ENCODE peak calls at places on chromosomes 12 and 14, in seven cellular contexts. S is HCT116; R is ovary; Y is GM23248; T is aorta; Q is lower lobe of right lung; L is CD8-positive, alpha-beta T cell. V is an unnamed sample. For H3K36me3 and H3K4me1, the result is how much of the 10 kb centered on the place peaks cover.

GRCh38 chr14:64910847-64911495 is 3.3 kb upstream of the CHURC1 start:
- DNase-seq in S (peak), R (no peak), Y (peak), T (no peak), Q (no peak), L (no peak), V (no peak)

GRCh38 chr12:34405286-34406227 is 383.3 kb downstream of the ALG10 start:
- DNase-seq in S (no peak), R (peak), Y (no peak), T (peak), Q (peak), L (no peak), V (peak)

GRCh38 chr12:113757223-113758002 is 208.7 kb downstream of the RBM19 start:
- DNase-seq in S (peak), R (no peak), Y (no peak), T (no peak), Q (no peak), L (no peak), V (no peak)

GRCh38 chr12:93773122-93773871 is 96.1 kb downstream of the CRADD start:
- DNase-seq in S (no peak), R (no peak), Y (peak), T (no peak), Q (no peak), L (no peak), V (no peak)

GRCh38 chr12:82430541-82431145 is 72.3 kb downstream of the METTL25 start:
- DNase-seq in S (no peak), R (no peak), Y (no peak), T (no peak), Q (no peak), L (no peak), V (no peak)

GRCh38 chr12:18430425-18431048 is 169.2 kb downstream of the PIK3C2G start:
- DNase-seq in S (peak), R (peak), Y (peak), T (no peak), Q (no peak), L (no peak), V (peak)

GRCh38 chr12:55876110-55876509 is 33.4 kb upstream of the MMP19 start:
- DNase-seq in S (no peak), R (no peak), Y (no peak), T (no peak), Q (no peak), L (no peak), V (no peak)

GRCh38 chr12:65968359-65968758 is 144.1 kb downstream of the HMGA2 start:
- DNase-seq in S (no peak), R (no peak), Y (no peak), T (no peak), Q (no peak), L (no peak), V (no peak)

GRCh38 chr12:32211769-32212156 is 105.1 kb downstream of the BICD1 start:
- DNase-seq in S (no peak), R (no peak), Y (no peak), T (no peak), Q (no peak), L (no peak), V (no peak)

GRCh38 chr12:84038241-84038640 is 874.4 kb downstream of the SLC6A15 start:
- DNase-seq in S (no peak), R (no peak), Y (no peak), T (peak), Q (no peak), L (no peak), V (no peak)

GRCh38 chr12:8948711-8949524 is 527 bp downstream of the M6PR start:
- DNase-seq in S (no peak), R (peak), Y (peak), T (no peak), Q (no peak), L (no peak), V (no peak)

GRCh38 chr14:20400965-20401593 is 12.2 kb downstream of the TEP1 start:
- DNase-seq in S (peak), R (no peak), Y (peak), T (no peak), Q (no peak), L (no peak), V (no peak)

GRCh38 chr12:120862664-120863063 is 41.5 kb downstream of the SPPL3 start:
- DNase-seq in S (no peak), R (no peak), Y (no peak), T (no peak), Q (no peak), L (no peak), V (no peak)

GRCh38 chr12:77133566-77133965 is 68.2 kb upstream of the E2F7 start:
- DNase-seq in S (no peak), R (peak), Y (peak), T (no peak), Q (no peak), L (no peak), V (no peak)

GRCh38 chr14:52086755-52087154 is 17.9 kb upstream of the NID2 start:
- DNase-seq in S (no peak), R (no peak), Y (no peak), T (no peak), Q (no peak), L (no peak), V (no peak)

GRCh38 chr12:58671196-58671595 is 249.1 kb downstream of the LRIG3 start:
- DNase-seq in S (no peak), R (no peak), Y (no peak), T (no peak), Q (no peak), L (no peak), V (no peak)

GRCh38 chr14:103130965-103131364 is 7.7 kb downstream of the TNFAIP2 start:
- DNase-seq in S (no peak), R (peak), Y (peak), T (no peak), Q (no peak), L (no peak), V (peak)

GRCh38 chr12:111434680-111435338 is 29.1 kb downstream of the SH2B3 start:
- DNase-seq in S (no peak), R (peak), Y (peak), T (no peak), Q (no peak), L (peak), V (peak)

GRCh38 chr12:109582636-109583035 is 9.0 kb downstream of the MVK start:
- DNase-seq in S (no peak), R (no peak), Y (no peak), T (no peak), Q (peak), L (no peak), V (no peak)

GRCh38 chr14:104250175-104250574 is 111.8 kb downstream of the KIF26A start:
- DNase-seq in S (no peak), R (peak), Y (no peak), T (no peak), Q (peak), L (no peak), V (no peak)

GRCh38 chr12:57461326-57461903 is 1.8 kb downstream of the GLI1 start:
- DNase-seq in S (no peak), R (peak), Y (peak), T (peak), Q (no peak), L (no peak), V (peak)

GRCh38 chr14:89658977-89659670 is 242.1 kb upstream of the FOXN3 start:
- DNase-seq in S (no peak), R (no peak), Y (no peak), T (no peak), Q (no peak), L (no peak), V (no peak)

GRCh38 chr12:5630101-5630500 is 198.2 kb downstream of the NTF3 start:
- DNase-seq in S (no peak), R (no peak), Y (no peak), T (no peak), Q (no peak), L (no peak), V (no peak)

GRCh38 chr12:105334001-105334400 is 3.5 kb downstream of the C12orf75 start:
- DNase-seq in S (no peak), R (no peak), Y (peak), T (no peak), Q (no peak), L (no peak), V (no peak)

GRCh38 chr12:12095016-12095415 is 24.3 kb downstream of the BCL2L14 start:
- DNase-seq in S (no peak), R (no peak), Y (no peak), T (no peak), Q (no peak), L (no peak), V (no peak)

GRCh38 chr14:90698379-90698869 is 117.8 kb downstream of the TTC7B start:
- DNase-seq in S (no peak), R (peak), Y (peak), T (no peak), Q (no peak), L (no peak), V (no peak)

GRCh38 chr14:35879654-35880249 is 53.6 kb downstream of the BRMS1L start:
- DNase-seq in S (peak), R (no peak), Y (peak), T (no peak), Q (no peak), L (no peak), V (no peak)

GRCh38 chr12:103924761-103925641 is 5.2 kb upstream of the HSP90B1 start:
- DNase-seq in S (peak), R (no peak), Y (peak), T (no peak), Q (no peak), L (no peak), V (no peak)

GRCh38 chr12:20154060-20154459 is 214.3 kb upstream of the PDE3A start:
- DNase-seq in S (no peak), R (no peak), Y (no peak), T (no peak), Q (no peak), L (no peak), V (no peak)

GRCh38 chr14:57957441-57957840 is 91.5 kb upstream of the SLC35F4 start:
- DNase-seq in S (no peak), R (no peak), Y (no peak), T (no peak), Q (no peak), L (no peak), V (no peak)

GRCh38 chr12:12999959-13000615 is at the start of gene HEBP1:
- DNase-seq in S (peak), R (peak), Y (peak), T (peak), Q (peak), L (peak), V (peak)

GRCh38 chr12:107400686-107401447 is 284.7 kb upstream of the PWP1 start:
- DNase-seq in S (no peak), R (no peak), Y (peak), T (no peak), Q (no peak), L (no peak), V (no peak)

GRCh38 chr12:130049666-130050065 is 112.6 kb upstream of the FZD10 start:
- DNase-seq in S (no peak), R (no peak), Y (no peak), T (no peak), Q (no peak), L (no peak), V (no peak)

GRCh38 chr12:52245259-52245961 is 12.4 kb downstream of the KRT7 start:
- DNase-seq in S (no peak), R (no peak), Y (no peak), T (no peak), Q (no peak), L (no peak), V (no peak)

GRCh38 chr12:23640754-23641153 is 308.7 kb downstream of the SOX5 start:
- DNase-seq in S (no peak), R (no peak), Y (no peak), T (no peak), Q (no peak), L (no peak), V (no peak)

GRCh38 chr12:19382111-19382526 is 57.2 kb upstream of the AEBP2 start:
- DNase-seq in S (no peak), R (no peak), Y (peak), T (no peak), Q (no peak), L (no peak), V (no peak)

GRCh38 chr14:43790681-43791080 is 716.4 kb downstream of the FSCB start:
- DNase-seq in S (no peak), R (no peak), Y (no peak), T (no peak), Q (no peak), L (no peak), V (no peak)

GRCh38 chr12:11798856-11799530 is 149.5 kb downstream of the ETV6 start:
- DNase-seq in S (no peak), R (no peak), Y (peak), T (no peak), Q (no peak), L (no peak), V (no peak)

GRCh38 chr14:90396342-90397339 is at the start of gene CALM1:
- DNase-seq in S (peak), R (peak), Y (peak), T (peak), Q (peak), L (peak), V (peak)

DNA sequence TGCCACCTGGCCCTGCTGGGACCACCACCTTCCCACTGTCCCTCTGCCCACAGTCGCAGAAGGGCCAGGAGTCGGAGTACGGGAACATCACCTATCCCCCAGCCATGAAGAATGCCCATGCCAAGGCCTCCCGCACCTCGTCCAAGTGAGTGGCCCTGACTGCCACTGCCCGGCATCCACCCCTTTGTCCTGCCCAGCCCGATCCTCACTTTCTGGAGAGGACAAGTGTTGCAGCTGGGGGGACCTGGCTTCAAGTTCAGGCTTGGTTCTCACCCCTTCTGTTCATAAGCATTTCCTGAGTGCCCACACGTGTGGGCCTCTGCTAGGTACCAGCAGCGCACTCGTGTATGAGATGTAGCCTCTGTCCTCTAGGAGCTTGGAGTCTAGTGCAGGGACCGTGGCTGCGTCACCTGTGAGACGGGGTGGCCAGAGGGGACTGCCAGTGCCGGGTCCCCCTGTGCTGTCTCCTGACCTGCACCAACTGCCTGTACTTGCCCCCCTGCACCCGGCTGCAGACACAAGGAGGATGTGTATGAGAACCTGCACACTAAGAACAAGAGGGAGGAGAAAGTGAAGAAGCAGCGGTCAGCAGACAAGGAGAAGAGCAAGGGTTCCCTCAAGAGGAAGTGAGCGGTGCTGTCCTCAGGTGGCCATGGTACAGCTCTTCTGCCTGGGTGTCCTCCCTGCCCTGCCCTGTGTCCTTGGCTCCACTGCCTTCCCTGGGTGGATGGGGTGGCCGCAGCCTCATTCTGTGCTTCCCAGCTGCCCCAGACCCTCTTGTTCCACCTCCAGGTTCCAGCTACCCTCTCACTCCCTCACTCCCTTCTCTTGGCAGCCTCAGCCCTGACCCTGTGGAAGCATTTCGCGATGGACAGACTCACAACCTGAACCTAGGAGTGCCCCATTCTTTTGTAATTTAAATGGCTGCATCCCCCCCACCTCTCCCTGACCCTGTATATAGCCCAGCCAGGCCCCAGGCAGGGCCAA is 9.4 kb downstream of the PTPN6 start:
- DNase-seq in S (no peak), R (peak), Y (peak), T (no peak), Q (no peak), L (no peak), V (no peak)
- H3K36me3 ChIP-seq in S (under half), R (under half), Y (under half), T (under half), Q (under half), L (under half), V (under half)

GRCh38 chr12:54359762-54360351 is 4.4 kb downstream of the GPR84 start:
- DNase-seq in S (no peak), R (no peak), Y (no peak), T (no peak), Q (no peak), L (no peak), V (no peak)

GRCh38 chr12:54358620-54358944 is 5.7 kb downstream of the GPR84 start:
- DNase-seq in S (no peak), R (no peak), Y (peak), T (no peak), Q (no peak), L (no peak), V (no peak)

GRCh38 chr12:54360717-54361456 is 3.4 kb downstream of the GPR84 start:
- DNase-seq in S (peak), R (peak), Y (peak), T (peak), Q (peak), L (peak), V (peak)

GRCh38 chr12:54357802-54358619 is 6.3 kb downstream of the GPR84 start:
- DNase-seq in S (no peak), R (no peak), Y (peak), T (no peak), Q (no peak), L (no peak), V (no peak)

DNA sequence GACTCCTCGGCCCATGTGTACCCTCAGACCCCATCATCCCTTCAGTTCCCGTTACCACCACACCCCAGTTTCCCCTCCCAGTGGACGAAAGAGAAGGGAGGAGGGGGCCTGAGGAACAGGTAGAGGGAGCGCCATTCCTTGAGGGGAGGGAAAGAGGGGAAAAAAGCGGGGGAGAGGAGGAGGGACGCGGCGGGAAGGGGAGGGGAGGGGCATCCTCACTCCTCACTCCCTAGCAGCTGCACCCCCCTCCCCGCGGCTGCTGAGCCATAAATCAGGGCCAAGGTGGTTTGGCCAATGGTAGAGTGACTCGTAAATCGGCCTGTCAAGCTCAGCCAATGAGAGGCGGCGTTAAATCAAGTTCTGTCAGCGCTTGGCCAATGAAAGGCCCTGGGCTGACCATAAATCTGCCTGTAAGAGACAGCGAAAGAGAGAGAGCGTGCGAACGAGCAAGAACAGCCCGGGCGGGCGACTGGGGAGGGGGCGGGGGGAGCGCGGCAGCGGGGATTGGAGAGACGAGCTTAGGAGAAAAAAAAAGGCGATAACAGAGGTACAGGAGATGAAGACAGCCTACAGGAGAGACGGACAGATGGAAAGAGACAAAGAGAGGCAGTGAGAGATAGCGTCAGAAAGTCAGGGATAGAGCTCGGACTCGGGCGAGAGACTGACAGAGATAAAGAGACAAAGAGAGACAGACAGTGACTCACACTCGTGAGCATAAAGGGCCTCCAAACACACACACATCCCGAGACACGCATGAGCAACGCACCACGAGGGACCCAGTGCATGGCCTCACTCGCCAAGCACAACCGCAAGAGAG is 5.1 kb downstream of the GPR84 start:
- DNase-seq in S (peak), R (peak), Y (peak), T (peak), Q (peak), L (peak), V (peak)
- H3K4me1 ChIP-seq in S (under half), R (under half), Y (under half), T (under half), Q (under half), L (under half), V (under half)

GRCh38 chr14:70330596-70330995 is 28.9 kb downstream of the COX16 start:
- DNase-seq in S (no peak), R (no peak), Y (no peak), T (no peak), Q (no peak), L (no peak), V (no peak)
- H3K36me3 ChIP-seq in S (under half), R (under half), Y (under half), T (under half), Q (under half), L (under half), V (under half)

GRCh38 chr14:100434911-100435455 is 111.8 kb downstream of the SLC25A47 start:
- DNase-seq in S (no peak), R (no peak), Y (no peak), T (no peak), Q (no peak), L (no peak), V (no peak)

GRCh38 chr14:100434033-100434601 is 111.0 kb downstream of the SLC25A47 start:
- DNase-seq in S (no peak), R (no peak), Y (no peak), T (no peak), Q (no peak), L (no peak), V (no peak)

GRCh38 chr14:100432652-100433427 is 109.7 kb downstream of the SLC25A47 start:
- DNase-seq in S (no peak), R (no peak), Y (no peak), T (no peak), Q (no peak), L (no peak), V (no peak)

GRCh38 chr14:100435459-100435858 is 112.3 kb downstream of the SLC25A47 start:
- DNase-seq in S (no peak), R (no peak), Y (no peak), T (no peak), Q (no peak), L (no peak), V (no peak)

DNA sequence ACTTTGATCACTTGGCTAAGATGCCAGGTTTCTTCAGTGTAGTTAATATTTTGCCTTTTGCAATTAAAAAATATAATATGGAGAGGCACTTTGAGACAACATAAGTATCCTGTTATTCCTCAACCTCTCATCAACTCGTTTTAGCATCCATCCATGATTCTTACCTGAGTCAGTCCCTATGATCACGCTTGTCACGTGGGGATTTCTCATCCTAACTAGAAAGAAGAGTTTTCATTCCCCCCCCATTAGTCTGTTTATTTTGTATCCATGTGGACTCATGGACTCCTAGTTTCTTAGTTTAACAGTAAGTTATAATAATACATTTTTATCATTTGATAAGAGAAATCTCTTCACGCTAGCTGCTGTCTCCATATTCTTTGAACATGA is 110.3 kb downstream of the SLC25A47 start:
- DNase-seq in S (no peak), R (no peak), Y (peak), T (no peak), Q (no peak), L (no peak), V (no peak)
- H3K4me1 ChIP-seq in S (under half), R (under half), Y (under half), T (under half), Q (under half), L (under half), V (under half)

V was measured in prostate gland.